ENCODE peak calls at places on chromosomes 5 and 9, in seven cellular contexts. I, V, Q, U, J, H and D are unnamed samples.
A peak's percentile ranks its signal among the peaks of the same experiment; 100 is the strongest.

GRCh38 chr5:139954022-139954421 is 89.1 kb downstream of the NRG2 start:
- DNase-seq in I (no peak), V (no peak), Q (no peak), U (no peak), J (no peak), H (no peak), D (no peak)

GRCh38 chr9:110027624-110028023 is 180.3 kb downstream of the C9orf152 start:
- DNase-seq in I (no peak), V (peak; percentile 87), Q (peak; percentile 78), U (peak; percentile 21), J (no peak), H (peak; percentile 68), D (no peak)

GRCh38 chr5:159877894-159878448 is 38.3 kb upstream of the ADRA1B start:
- DNase-seq in I (no peak), V (peak; percentile 31), Q (no peak), U (no peak), J (peak; percentile 26), H (peak; percentile 90), D (no peak)

GRCh38 chr5:139738777-139739611 is 56.6 kb upstream of the PSD2 start:
- DNase-seq in I (no peak), V (no peak), Q (no peak), U (no peak), J (no peak), H (no peak), D (no peak)

GRCh38 chr5:21823076-21823574 is 1030.0 kb downstream of the CDH12 start:
- DNase-seq in I (no peak), V (no peak), Q (no peak), U (no peak), J (no peak), H (no peak), D (no peak)

GRCh38 chr9:114341991-114342390 is 12.3 kb downstream of the ORM2 start:
- DNase-seq in I (no peak), V (no peak), Q (no peak), U (no peak), J (no peak), H (no peak), D (no peak)

GRCh38 chr9:128819716-128820664 is 1.7 kb downstream of the ENDOG start:
- DNase-seq in I (no peak), V (peak; percentile 13), Q (no peak), U (no peak), J (no peak), H (peak; percentile 62), D (no peak)

GRCh38 chr5:154368041-154368800 is 77.6 kb upstream of the SAP30L start:
- DNase-seq in I (peak; percentile 79), V (peak; percentile 95), Q (peak; percentile 95), U (no peak), J (peak; percentile 12), H (no peak), D (peak; percentile 20)

GRCh38 chr9:109722007-109722406 is 58.0 kb upstream of the PALM2AKAP2 start:
- DNase-seq in I (no peak), V (no peak), Q (no peak), U (no peak), J (no peak), H (no peak), D (no peak)

GRCh38 chr5:87121315-87122170 is 146.1 kb upstream of the RASA1 start:
- DNase-seq in I (peak; percentile 51), V (peak; percentile 87), Q (peak; percentile 91), U (no peak), J (no peak), H (no peak), D (no peak)

GRCh38 chr5:101362067-101362466 is 459.0 kb upstream of the ST8SIA4 start:
- DNase-seq in I (no peak), V (no peak), Q (no peak), U (no peak), J (no peak), H (no peak), D (no peak)

GRCh38 chr5:143093452-143094086 is 309.9 kb downstream of the NR3C1 start:
- DNase-seq in I (no peak), V (no peak), Q (no peak), U (no peak), J (no peak), H (no peak), D (no peak)

GRCh38 chr9:132002827-132003704 is 76.6 kb downstream of the MED27 start:
- DNase-seq in I (no peak), V (peak; percentile 27), Q (no peak), U (no peak), J (no peak), H (no peak), D (no peak)

GRCh38 chr5:179430256-179431175 is 85.3 kb upstream of the ADAMTS2 start:
- DNase-seq in I (no peak), V (no peak), Q (no peak), U (no peak), J (no peak), H (peak; percentile 31), D (no peak)

GRCh38 chr9:76562511-76562911 is 103.5 kb downstream of the GCNT1 start:
- DNase-seq in I (no peak), V (peak; percentile 84), Q (peak; percentile 59), U (no peak), J (no peak), H (no peak), D (no peak)

GRCh38 chr9:136143215-136144001 is 24.7 kb upstream of the TMEM250 start:
- DNase-seq in I (no peak), V (peak; percentile 29), Q (peak; percentile 9), U (no peak), J (no peak), H (no peak), D (peak; percentile 59)

GRCh38 chr9:116112236-116112635 is 41.4 kb upstream of the PAPPA start:
- DNase-seq in I (no peak), V (peak; percentile 51), Q (peak; percentile 31), U (no peak), J (no peak), H (no peak), D (no peak)
- TF ChIP-seq CTCF in I (peak; percentile 0), V (peak; percentile 50), Q (peak; percentile 36), U (peak; percentile 35), J (no peak), H (peak; percentile 46), D (peak; percentile 45)

DNA sequence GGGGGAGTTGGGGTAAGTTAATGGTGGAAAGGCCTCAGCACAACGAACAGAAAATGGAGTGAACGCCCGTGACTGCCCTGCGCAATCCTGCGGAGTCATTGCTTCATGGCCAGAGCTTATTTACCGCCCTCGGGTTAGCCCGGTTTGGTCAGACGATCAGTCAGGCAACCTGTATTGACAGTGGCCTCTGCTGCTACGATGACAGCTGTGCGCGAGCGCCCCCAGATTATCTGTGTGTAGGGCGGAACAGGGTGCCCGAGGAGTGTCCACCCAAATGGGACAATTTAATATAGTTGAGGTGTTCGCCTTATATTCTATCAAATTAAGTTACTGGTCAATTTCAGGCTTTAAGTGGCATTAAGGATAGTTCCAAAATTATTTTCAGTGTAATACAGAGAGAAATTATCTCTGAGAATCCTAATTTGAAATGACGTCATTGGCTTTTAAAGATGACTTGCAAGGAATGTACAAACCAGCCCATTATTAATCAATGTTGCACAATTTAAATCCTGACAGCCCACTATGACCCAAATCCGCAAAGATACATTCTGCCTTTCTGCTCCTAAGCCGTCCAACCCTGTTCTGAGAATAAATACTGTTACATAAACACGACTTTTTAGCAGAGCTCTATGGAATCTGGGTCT is 879 bp upstream of the UBQLN1 start:
- DNase-seq in I (peak; percentile 8), V (peak; percentile 73), Q (peak; percentile 44), U (peak; percentile 37), J (peak; percentile 85), H (peak; percentile 87), D (peak; percentile 40)
- TF ChIP-seq CTCF in I (peak; percentile 5), V (no peak), Q (no peak), U (peak; percentile 33), J (no peak), H (peak; percentile 47), D (no peak)

GRCh38 chr5:37757980-37758582 is 81.8 kb downstream of the GDNF start:
- DNase-seq in I (no peak), V (peak; percentile 30), Q (no peak), U (no peak), J (no peak), H (no peak), D (no peak)
- TF ChIP-seq CTCF in I (no peak), V (peak; percentile 34), Q (peak; percentile 39), U (no peak), J (no peak), H (no peak), D (no peak)

DNA sequence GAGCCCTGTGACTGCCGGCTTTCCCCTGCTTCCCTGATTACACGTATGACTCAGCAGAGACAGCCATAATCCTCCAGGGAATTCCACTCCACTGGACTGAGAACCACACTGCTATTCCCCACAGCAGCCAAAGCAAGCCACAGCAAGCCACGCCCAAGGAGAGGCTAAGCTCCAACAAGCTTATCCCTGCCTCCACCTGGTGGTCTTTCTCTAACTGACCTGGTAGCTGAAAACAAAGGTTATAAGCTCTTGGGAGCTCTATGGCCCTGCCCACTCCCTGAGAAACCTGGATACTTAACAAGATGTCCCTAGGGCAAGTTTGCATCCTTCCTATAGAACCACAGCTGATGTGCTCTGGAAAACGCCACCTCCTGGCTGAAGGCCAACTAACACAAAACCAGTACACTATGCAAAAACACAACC is 613.7 kb upstream of the CDH18 start:
- DNase-seq in I (no peak), V (peak; percentile 32), Q (no peak), U (no peak), J (no peak), H (no peak), D (no peak)
- TF ChIP-seq CTCF in I (no peak), V (no peak), Q (no peak), U (peak; percentile 35), J (no peak), H (no peak), D (no peak)

DNA sequence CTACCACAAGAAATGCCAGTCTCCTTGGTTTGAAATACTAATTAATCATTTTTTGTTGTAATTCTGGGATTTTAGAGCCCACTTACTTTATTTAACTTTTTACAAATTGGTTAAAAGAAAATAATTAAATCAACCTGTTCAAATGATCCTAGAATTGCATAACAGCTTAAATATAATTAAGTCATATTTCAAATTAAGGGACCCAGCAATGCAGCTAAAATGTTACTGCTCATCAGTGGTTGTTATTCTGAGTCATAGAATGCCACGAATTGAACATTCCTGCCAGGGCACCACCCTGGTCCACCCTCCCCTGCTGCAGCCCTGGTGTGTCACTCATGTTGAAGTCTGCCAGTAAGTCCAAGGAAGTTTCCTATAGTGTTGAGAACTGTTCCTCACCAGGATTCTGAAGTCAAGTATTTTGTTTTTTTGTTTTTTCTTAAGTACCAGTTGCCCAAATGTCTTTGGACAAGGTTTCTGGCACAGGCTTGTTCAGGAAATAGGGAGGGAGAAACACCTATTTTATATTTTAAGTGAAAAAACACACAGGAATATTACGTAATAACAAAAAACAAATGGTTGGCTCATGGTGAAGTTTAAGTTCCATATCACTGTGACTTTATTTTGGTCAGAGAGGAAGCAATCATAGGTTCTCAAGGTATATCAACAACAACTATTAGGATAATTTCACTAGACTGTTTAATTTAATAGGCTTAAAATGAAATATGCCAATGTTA is 4.3 kb upstream of the ITGA1 start:
- DNase-seq in I (no peak), V (peak; percentile 69), Q (no peak), U (no peak), J (no peak), H (no peak), D (no peak)
- TF ChIP-seq CTCF in I (no peak), V (no peak), Q (no peak), U (no peak), J (no peak), H (no peak), D (no peak)

GRCh38 chr5:8340739-8341344 is 471.9 kb downstream of the MTRR start:
- DNase-seq in I (peak; percentile 4), V (peak; percentile 20), Q (peak; percentile 23), U (no peak), J (no peak), H (no peak), D (no peak)
- TF ChIP-seq CTCF in I (peak; percentile 70), V (peak; percentile 42), Q (peak; percentile 62), U (peak; percentile 68), J (no peak), H (peak; percentile 49), D (peak; percentile 58)

GRCh38 chr5:11289733-11290132 is 528.7 kb upstream of the DAP start:
- DNase-seq in I (no peak), V (no peak), Q (no peak), U (no peak), J (no peak), H (no peak), D (no peak)
- TF ChIP-seq CTCF in I (no peak), V (no peak), Q (no peak), U (no peak), J (no peak), H (no peak), D (no peak)